ENCODE peak calls at places on chromosomes 3 and 15, in nine cellular contexts. E is RKO; S is NCI-H1092; P is iPS-NIHi11; M is GM20000; K is naive thymus-derived CD8-positive, alpha-beta T cell; O is IMR-90; U is stimulated activated CD4-positive, alpha-beta T cell treated with anti-CD3 and anti-CD28 coated beads, Interleukin-12 subunit alpha, Interleukin-12 subunit beta, amount 100 ng/mL, for 24 hours; Z is SW 1271. L is an unnamed sample.

GRCh38 chr15:57654136-57654845 is 52.2 kb upstream of the POLR2M start:
- DNase-seq in E (no peak), S (no peak), P (no peak), M (no peak), K (no peak), O (peak), U (no peak), Z (no peak), L (no peak)

GRCh38 chr3:25665646-25666136 is 984 bp upstream of the TOP2B start:
- DNase-seq in E (no peak), S (no peak), P (no peak), M (no peak), K (no peak), O (no peak), U (no peak), Z (no peak), L (no peak)

GRCh38 chr15:66235866-66236265 is 17.7 kb downstream of the MEGF11 start:
- DNase-seq in E (no peak), S (no peak), P (no peak), M (no peak), K (no peak), O (no peak), U (no peak), Z (no peak), L (no peak)

GRCh38 chr3:127288343-127288742 is 497 bp upstream of the PRR20G start:
- DNase-seq in E (no peak), S (no peak), P (no peak), M (no peak), K (no peak), O (no peak), U (no peak), Z (no peak), L (no peak)

GRCh38 chr3:149898771-149899170 is 71.9 kb downstream of the PFN2 start:
- DNase-seq in E (no peak), S (no peak), P (no peak), M (no peak), K (no peak), O (peak), U (no peak), Z (peak), L (no peak)

GRCh38 chr15:69117431-69117841 is 43.0 kb upstream of the GLCE start:
- DNase-seq in E (no peak), S (no peak), P (peak), M (no peak), K (no peak), O (no peak), U (no peak), Z (no peak), L (no peak)

GRCh38 chr15:50116477-50116876 is 2.6 kb downstream of the ATP8B4 start:
- DNase-seq in E (peak), S (no peak), P (peak), M (peak), K (no peak), O (peak), U (no peak), Z (peak), L (peak)

GRCh38 chr3:126873416-126873815 is 109.5 kb upstream of the PLXNA1 start:
- DNase-seq in E (no peak), S (no peak), P (no peak), M (no peak), K (no peak), O (no peak), U (no peak), Z (no peak), L (no peak)

GRCh38 chr3:41137686-41138111 is 61.6 kb upstream of the CTNNB1 start:
- DNase-seq in E (no peak), S (no peak), P (peak), M (no peak), K (no peak), O (no peak), U (no peak), Z (no peak), L (no peak)

L was measured in A673.